ENCODE peak calls at places on chromosomes 5 and 9, in seven cellular contexts. M is left ventricle myocardium inferior; W is kidney epithelial cell; X is WTC11; G is H1; D is CD4-positive, alpha-beta T cell; L is GM12865. O is an unnamed sample.

GRCh38 chr5:14914603-14915277 is 43.2 kb upstream of the ANKH start:
- DNase-seq in M (no peak), W (no peak), X (no peak), G (no peak), D (no peak), L (no peak), O (no peak)

GRCh38 chr5:40453689-40454088 is 226.0 kb upstream of the PTGER4 start:
- DNase-seq in M (no peak), W (no peak), X (no peak), G (no peak), D (no peak), L (no peak), O (no peak)

GRCh38 chr9:81604306-81605153 is 84.8 kb downstream of the TLE1 start:
- DNase-seq in M (no peak), W (no peak), X (no peak), G (no peak), D (no peak), L (no peak), O (no peak)

GRCh38 chr5:179294131-179294780 is 51.0 kb downstream of the ADAMTS2 start:
- DNase-seq in M (no peak), W (no peak), X (no peak), G (no peak), D (no peak), L (no peak), O (no peak)

GRCh38 chr9:110580850-110581249 is 1.3 kb upstream of the SVEP1 start:
- DNase-seq in M (no peak), W (no peak), X (no peak), G (no peak), D (no peak), L (no peak), O (no peak)

GRCh38 chr9:8872802-8873201 is 1073.2 kb upstream of the DMAC1 start:
- DNase-seq in M (no peak), W (no peak), X (no peak), G (no peak), D (no peak), L (no peak), O (no peak)

GRCh38 chr5:128290152-128290858 is 206.7 kb downstream of the SLC12A2 start:
- DNase-seq in M (no peak), W (peak; percentile 61), X (no peak), G (no peak), D (no peak), L (no peak), O (no peak)

GRCh38 chr9:115596743-115597080 is 478.8 kb upstream of the TNC start:
- DNase-seq in M (no peak), W (no peak), X (no peak), G (no peak), D (no peak), L (no peak), O (no peak)

GRCh38 chr5:141651728-141652105 is 499 bp upstream of the FCHSD1 start:
- DNase-seq in M (no peak), W (no peak), X (no peak), G (no peak), D (no peak), L (no peak), O (no peak)

GRCh38 chr5:116502616-116503015 is 72.0 kb downstream of the SEMA6A start:
- DNase-seq in M (no peak), W (no peak), X (no peak), G (no peak), D (no peak), L (no peak), O (no peak)

GRCh38 chr5:145345883-145346282 is 489.3 kb downstream of the PRELID2 start:
- DNase-seq in M (no peak), W (no peak), X (no peak), G (no peak), D (no peak), L (no peak), O (no peak)

GRCh38 chr5:180785794-180786221 is 16.8 kb downstream of the MGAT1 start:
- DNase-seq in M (no peak), W (no peak), X (peak; percentile 74), G (peak; percentile 80), D (no peak), L (no peak), O (no peak)

GRCh38 chr9:90095682-90096081 is 490.9 kb downstream of the GADD45G start:
- DNase-seq in M (no peak), W (no peak), X (no peak), G (no peak), D (no peak), L (peak; percentile 44), O (no peak)

GRCh38 chr9:137365056-137365455 is 57.9 kb downstream of the EXD3 start:
- DNase-seq in M (no peak), W (no peak), X (peak; percentile 2), G (no peak), D (no peak), L (no peak), O (no peak)

DNA sequence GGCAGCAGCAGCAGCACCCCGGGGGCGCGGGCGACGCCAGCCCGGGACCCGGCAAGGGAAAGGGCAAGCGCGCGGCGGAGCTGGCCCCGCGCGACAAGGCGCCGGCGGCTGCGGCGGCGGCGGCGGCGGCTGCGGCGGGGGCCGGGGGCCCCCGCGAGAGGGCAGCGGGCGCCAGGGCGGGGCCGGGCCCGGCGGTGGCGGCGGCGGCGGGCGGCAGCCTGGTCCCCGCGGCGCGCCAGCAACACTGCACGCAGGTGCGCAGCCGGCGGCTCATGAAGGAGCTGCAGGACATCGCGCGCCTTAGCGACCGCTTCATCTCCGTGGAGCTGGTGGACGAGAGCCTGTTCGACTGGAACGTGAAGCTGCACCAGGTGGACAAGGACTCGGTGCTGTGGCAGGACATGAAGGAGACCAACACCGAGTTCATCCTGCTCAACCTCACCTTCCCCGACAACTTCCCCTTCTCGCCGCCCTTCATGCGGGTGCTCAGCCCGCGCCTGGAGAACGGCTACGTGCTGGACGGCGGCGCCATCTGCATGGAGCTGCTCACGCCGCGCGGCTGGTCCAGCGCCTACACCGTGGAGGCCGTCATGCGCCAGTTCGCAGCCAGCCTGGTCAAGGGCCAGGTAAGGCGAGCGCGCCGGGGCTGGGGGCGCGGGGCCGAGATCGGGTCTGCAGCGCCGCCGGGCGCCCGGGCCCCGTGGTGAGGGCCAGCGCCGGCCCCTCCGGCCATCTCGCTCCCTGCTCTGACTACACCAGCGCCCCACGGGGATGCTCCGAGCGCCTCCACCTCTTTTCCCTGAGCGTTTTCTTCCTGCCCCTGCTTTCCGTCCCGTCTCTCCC is at the start of gene UBE2QL1:
- DNase-seq in M (no peak), W (no peak), X (peak; percentile 36), G (no peak), D (no peak), L (peak; percentile 50), O (peak; percentile 63)
- TF ChIP-seq CTCF in M (no peak), W (no peak), X (no peak), G (no peak), D (no peak), L (no peak), O (no peak)

GRCh38 chr5:123157797-123158528 is 68.9 kb downstream of the PRDM6 start:
- DNase-seq in M (no peak), W (no peak), X (no peak), G (no peak), D (no peak), L (no peak), O (no peak)
- TF ChIP-seq CTCF in M (no peak), W (no peak), X (no peak), G (no peak), D (no peak), L (no peak), O (no peak)

GRCh38 chr5:74035521-74035937 is 409.5 kb downstream of the ARHGEF28 start:
- DNase-seq in M (no peak), W (no peak), X (peak; percentile 20), G (no peak), D (no peak), L (peak; percentile 83), O (peak; percentile 21)
- TF ChIP-seq CTCF in M (peak; percentile 62), W (no peak), X (no peak), G (peak; percentile 52), D (no peak), L (peak; percentile 58), O (no peak)

GRCh38 chr9:114083693-114084092 is 5.6 kb upstream of the AMBP start:
- DNase-seq in M (no peak), W (no peak), X (no peak), G (no peak), D (no peak), L (no peak), O (no peak)

GRCh38 chr9:114081441-114082016 is 3.4 kb upstream of the AMBP start:
- DNase-seq in M (no peak), W (no peak), X (no peak), G (no peak), D (no peak), L (no peak), O (no peak)

GRCh38 chr9:114080773-114081440 is 2.8 kb upstream of the AMBP start:
- DNase-seq in M (no peak), W (no peak), X (no peak), G (no peak), D (no peak), L (no peak), O (no peak)

GRCh38 chr9:114080195-114080772 is 2.2 kb upstream of the AMBP start:
- DNase-seq in M (no peak), W (no peak), X (no peak), G (no peak), D (no peak), L (no peak), O (no peak)

GRCh38 chr9:114082017-114082735 is 4.1 kb upstream of the AMBP start:
- DNase-seq in M (peak; percentile 82), W (no peak), X (peak; percentile 92), G (no peak), D (peak; percentile 66), L (peak; percentile 81), O (peak; percentile 86)
- TF ChIP-seq CTCF in M (peak; percentile 90), W (peak; percentile 84), X (peak; percentile 92), G (peak; percentile 94), D (peak; percentile 84), L (peak; percentile 88), O (peak; percentile 86)

GRCh38 chr9:6052520-6052919 is 37.1 kb upstream of the RANBP6 start:
- DNase-seq in M (no peak), W (no peak), X (no peak), G (no peak), D (no peak), L (no peak), O (no peak)

GRCh38 chr9:6051511-6051950 is 36.1 kb upstream of the RANBP6 start:
- DNase-seq in M (no peak), W (no peak), X (no peak), G (no peak), D (no peak), L (peak; percentile 72), O (peak; percentile 38)

GRCh38 chr9:6049798-6050197 is 34.4 kb upstream of the RANBP6 start:
- DNase-seq in M (no peak), W (no peak), X (peak; percentile 31), G (no peak), D (no peak), L (peak; percentile 82), O (peak; percentile 21)

GRCh38 chr9:6055213-6055612 is 39.8 kb upstream of the RANBP6 start:
- DNase-seq in M (no peak), W (peak; percentile 85), X (peak; percentile 30), G (no peak), D (peak; percentile 21), L (peak; percentile 93), O (peak; percentile 24)

GRCh38 chr9:6054280-6055099 is 39.1 kb upstream of the RANBP6 start:
- DNase-seq in M (peak; percentile 38), W (peak; percentile 28), X (peak; percentile 82), G (peak; percentile 29), D (peak; percentile 46), L (peak; percentile 81), O (peak; percentile 35)
- TF ChIP-seq CTCF in M (peak; percentile 84), W (peak; percentile 83), X (peak; percentile 65), G (peak; percentile 87), D (peak; percentile 71), L (peak; percentile 71), O (peak; percentile 81)

O was measured in GM13976.